ENCODE peak calls at places on chromosome 19, in eight cellular contexts. One of them, this sample, is unnamed.

GRCh38 chr19:1874554-1875185 is 10.6 kb downstream of the ABHD17A start:
- DNase-seq in transverse colon: no peak
- DNase-seq in tibial nerve: no peak
- DNase-seq in right lobe of liver: no peak
- DNase-seq in spleen: no peak
- DNase-seq in suprapubic skin: no peak
- DNase-seq in stomach: no peak
- DNase-seq in ovary: no peak
- DNase-seq in this sample: peak

GRCh38 chr19:16604615-16605014 is 23.4 kb downstream of the MED26 start:
- DNase-seq in transverse colon: no peak
- DNase-seq in tibial nerve: no peak
- DNase-seq in right lobe of liver: no peak
- DNase-seq in spleen: no peak
- DNase-seq in suprapubic skin: no peak
- DNase-seq in stomach: no peak
- DNase-seq in ovary: no peak
- DNase-seq in this sample: no peak

GRCh38 chr19:14450168-14450874 is 17.2 kb downstream of the PKN1 start:
- DNase-seq in transverse colon: no peak
- DNase-seq in tibial nerve: no peak
- DNase-seq in right lobe of liver: no peak
- DNase-seq in spleen: no peak
- DNase-seq in suprapubic skin: no peak
- DNase-seq in stomach: no peak
- DNase-seq in ovary: no peak
- DNase-seq in this sample: peak

GRCh38 chr19:43570174-43570791 is 5.0 kb downstream of the XRCC1 start:
- DNase-seq in transverse colon: no peak
- DNase-seq in tibial nerve: no peak
- DNase-seq in right lobe of liver: no peak
- DNase-seq in spleen: no peak
- DNase-seq in suprapubic skin: no peak
- DNase-seq in stomach: no peak
- DNase-seq in ovary: no peak
- DNase-seq in this sample: no peak

GRCh38 chr19:44848036-44848804 is 2.1 kb downstream of the NECTIN2 start:
- DNase-seq in transverse colon: no peak
- DNase-seq in tibial nerve: no peak
- DNase-seq in right lobe of liver: no peak
- DNase-seq in spleen: no peak
- DNase-seq in suprapubic skin: peak
- DNase-seq in stomach: no peak
- DNase-seq in ovary: peak
- DNase-seq in this sample: no peak

GRCh38 chr19:29410974-29411615 is 114.7 kb upstream of the VSTM2B start:
- DNase-seq in transverse colon: no peak
- DNase-seq in tibial nerve: peak
- DNase-seq in right lobe of liver: no peak
- DNase-seq in spleen: no peak
- DNase-seq in suprapubic skin: no peak
- DNase-seq in stomach: no peak
- DNase-seq in ovary: peak
- DNase-seq in this sample: no peak

GRCh38 chr19:3893509-3894179 is 13.2 kb downstream of the ATCAY start:
- DNase-seq in transverse colon: no peak
- DNase-seq in tibial nerve: no peak
- DNase-seq in right lobe of liver: no peak
- DNase-seq in spleen: no peak
- DNase-seq in suprapubic skin: no peak
- DNase-seq in stomach: peak
- DNase-seq in ovary: no peak
- DNase-seq in this sample: no peak

GRCh38 chr19:38392707-38393308 is 4.3 kb downstream of the SPRED3 start:
- DNase-seq in transverse colon: no peak
- DNase-seq in tibial nerve: no peak
- DNase-seq in right lobe of liver: no peak
- DNase-seq in spleen: no peak
- DNase-seq in suprapubic skin: no peak
- DNase-seq in stomach: peak
- DNase-seq in ovary: no peak
- DNase-seq in this sample: peak

GRCh38 chr19:15108145-15108844 is 1.1 kb downstream of the SYDE1 start:
- DNase-seq in transverse colon: no peak
- DNase-seq in tibial nerve: no peak
- DNase-seq in right lobe of liver: no peak
- DNase-seq in spleen: no peak
- DNase-seq in suprapubic skin: no peak
- DNase-seq in stomach: no peak
- DNase-seq in ovary: no peak
- DNase-seq in this sample: no peak

GRCh38 chr19:13260883-13261653 is 110.9 kb downstream of the IER2 start:
- DNase-seq in transverse colon: no peak
- DNase-seq in tibial nerve: peak
- DNase-seq in right lobe of liver: no peak
- DNase-seq in spleen: no peak
- DNase-seq in suprapubic skin: no peak
- DNase-seq in stomach: peak
- DNase-seq in ovary: no peak
- DNase-seq in this sample: no peak

GRCh38 chr19:45171211-45171623 is 6.8 kb downstream of the TRAPPC6A start:
- DNase-seq in transverse colon: no peak
- DNase-seq in tibial nerve: no peak
- DNase-seq in right lobe of liver: no peak
- DNase-seq in spleen: no peak
- DNase-seq in suprapubic skin: no peak
- DNase-seq in stomach: no peak
- DNase-seq in ovary: no peak
- DNase-seq in this sample: no peak

GRCh38 chr19:23399443-23399842 is 4.2 kb upstream of the ZNF91 start:
- DNase-seq in transverse colon: no peak
- DNase-seq in tibial nerve: no peak
- DNase-seq in right lobe of liver: no peak
- DNase-seq in spleen: no peak
- DNase-seq in suprapubic skin: no peak
- DNase-seq in stomach: no peak
- DNase-seq in ovary: no peak
- DNase-seq in this sample: no peak

GRCh38 chr19:4971424-4971793 is 2.5 kb downstream of the KDM4B start:
- DNase-seq in transverse colon: peak
- DNase-seq in tibial nerve: no peak
- DNase-seq in right lobe of liver: peak
- DNase-seq in spleen: peak
- DNase-seq in suprapubic skin: peak
- DNase-seq in stomach: peak
- DNase-seq in ovary: no peak
- DNase-seq in this sample: no peak

GRCh38 chr19:16457195-16457953 is 14.4 kb downstream of the EPS15L1 start:
- DNase-seq in transverse colon: no peak
- DNase-seq in tibial nerve: no peak
- DNase-seq in right lobe of liver: no peak
- DNase-seq in spleen: no peak
- DNase-seq in suprapubic skin: peak
- DNase-seq in stomach: peak
- DNase-seq in ovary: peak
- DNase-seq in this sample: no peak

GRCh38 chr19:43353606-43354304 is at the start of gene CD177:
- DNase-seq in transverse colon: no peak
- DNase-seq in tibial nerve: no peak
- DNase-seq in right lobe of liver: no peak
- DNase-seq in spleen: no peak
- DNase-seq in suprapubic skin: no peak
- DNase-seq in stomach: no peak
- DNase-seq in ovary: no peak
- DNase-seq in this sample: no peak

GRCh38 chr19:4064073-4064550 is 2.6 kb downstream of the ZBTB7A start:
- DNase-seq in transverse colon: peak
- DNase-seq in tibial nerve: no peak
- DNase-seq in right lobe of liver: no peak
- DNase-seq in spleen: no peak
- DNase-seq in suprapubic skin: no peak
- DNase-seq in stomach: no peak
- DNase-seq in ovary: no peak
- DNase-seq in this sample: no peak

GRCh38 chr19:29521291-29522075 is 4.3 kb upstream of the VSTM2B start:
- DNase-seq in transverse colon: no peak
- DNase-seq in tibial nerve: no peak
- DNase-seq in right lobe of liver: no peak
- DNase-seq in spleen: peak
- DNase-seq in suprapubic skin: no peak
- DNase-seq in stomach: no peak
- DNase-seq in ovary: no peak
- DNase-seq in this sample: no peak

GRCh38 chr19:45098521-45099464 is 5.8 kb downstream of the PPP1R37 start:
- DNase-seq in transverse colon: no peak
- DNase-seq in tibial nerve: no peak
- DNase-seq in right lobe of liver: no peak
- DNase-seq in spleen: no peak
- DNase-seq in suprapubic skin: no peak
- DNase-seq in stomach: peak
- DNase-seq in ovary: peak
- DNase-seq in this sample: no peak

GRCh38 chr19:44851427-44851826 is 5.3 kb downstream of the NECTIN2 start:
- DNase-seq in transverse colon: no peak
- DNase-seq in tibial nerve: no peak
- DNase-seq in right lobe of liver: no peak
- DNase-seq in spleen: no peak
- DNase-seq in suprapubic skin: no peak
- DNase-seq in stomach: no peak
- DNase-seq in ovary: no peak
- DNase-seq in this sample: no peak

GRCh38 chr19:19668230-19669012 is at the start of gene ZNF101:
- DNase-seq in transverse colon: peak
- DNase-seq in tibial nerve: peak
- DNase-seq in right lobe of liver: peak
- DNase-seq in spleen: peak
- DNase-seq in suprapubic skin: peak
- DNase-seq in stomach: peak
- DNase-seq in ovary: peak
- DNase-seq in this sample: peak
- TF ChIP-seq POLR2A in transverse colon: peak
- TF ChIP-seq POLR2A in tibial nerve: peak
- TF ChIP-seq POLR2A in right lobe of liver: peak
- TF ChIP-seq POLR2A in spleen: no peak
- TF ChIP-seq POLR2A in suprapubic skin: peak
- TF ChIP-seq POLR2A in stomach: no peak
- TF ChIP-seq POLR2A in ovary: peak
- TF ChIP-seq POLR2A in this sample: peak

DNA sequence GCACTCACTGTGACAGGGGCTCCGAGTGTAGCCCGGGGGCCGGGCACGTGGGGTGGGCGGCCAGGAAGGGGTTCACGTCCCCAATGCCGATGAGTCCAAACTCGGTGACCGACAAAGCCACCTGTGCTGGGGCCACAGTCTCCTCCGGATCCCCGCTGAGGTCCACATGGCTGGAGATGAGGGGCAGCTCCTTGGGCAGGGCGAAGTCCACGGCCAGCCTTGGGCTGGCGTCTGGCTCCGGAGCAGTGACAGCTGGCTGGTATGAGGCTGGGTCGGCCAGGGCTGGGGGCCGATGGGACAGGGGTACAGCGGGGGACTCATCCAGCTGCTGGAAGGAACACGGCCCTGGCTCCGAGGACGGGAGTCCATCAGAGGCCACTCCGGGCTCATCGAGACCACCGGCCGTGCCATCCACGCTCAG is 15.9 kb upstream of the PLPP2 start:
- DNase-seq in transverse colon: no peak
- DNase-seq in tibial nerve: no peak
- DNase-seq in right lobe of liver: no peak
- DNase-seq in spleen: peak
- DNase-seq in suprapubic skin: no peak
- DNase-seq in stomach: no peak
- DNase-seq in ovary: no peak
- DNase-seq in this sample: no peak
- TF ChIP-seq POLR2A in transverse colon: no peak
- TF ChIP-seq POLR2A in tibial nerve: no peak
- TF ChIP-seq POLR2A in right lobe of liver: no peak
- TF ChIP-seq POLR2A in spleen: no peak
- TF ChIP-seq POLR2A in suprapubic skin: no peak
- TF ChIP-seq POLR2A in stomach: no peak
- TF ChIP-seq POLR2A in ovary: no peak
- TF ChIP-seq POLR2A in this sample: no peak

GRCh38 chr19:54458648-54459281 is 4.8 kb downstream of the LENG9 start:
- DNase-seq in transverse colon: no peak
- DNase-seq in tibial nerve: no peak
- DNase-seq in right lobe of liver: no peak
- DNase-seq in spleen: peak
- DNase-seq in suprapubic skin: no peak
- DNase-seq in stomach: no peak
- DNase-seq in ovary: no peak
- DNase-seq in this sample: no peak
- TF ChIP-seq POLR2A in transverse colon: no peak
- TF ChIP-seq POLR2A in tibial nerve: no peak
- TF ChIP-seq POLR2A in right lobe of liver: no peak
- TF ChIP-seq POLR2A in spleen: no peak
- TF ChIP-seq POLR2A in suprapubic skin: no peak
- TF ChIP-seq POLR2A in stomach: no peak
- TF ChIP-seq POLR2A in ovary: no peak
- TF ChIP-seq POLR2A in this sample: no peak

GRCh38 chr19:54204767-54205468 is 4.3 kb downstream of the RPS9 start:
- DNase-seq in transverse colon: no peak
- DNase-seq in tibial nerve: no peak
- DNase-seq in right lobe of liver: no peak
- DNase-seq in spleen: no peak
- DNase-seq in suprapubic skin: no peak
- DNase-seq in stomach: no peak
- DNase-seq in ovary: no peak
- DNase-seq in this sample: no peak

GRCh38 chr19:54201172-54201701 is 579 bp downstream of the RPS9 start:
- DNase-seq in transverse colon: no peak
- DNase-seq in tibial nerve: no peak
- DNase-seq in right lobe of liver: no peak
- DNase-seq in spleen: peak
- DNase-seq in suprapubic skin: no peak
- DNase-seq in stomach: no peak
- DNase-seq in ovary: no peak
- DNase-seq in this sample: peak

GRCh38 chr19:54201980-54202379 is 1.3 kb downstream of the RPS9 start:
- DNase-seq in transverse colon: no peak
- DNase-seq in tibial nerve: no peak
- DNase-seq in right lobe of liver: no peak
- DNase-seq in spleen: peak
- DNase-seq in suprapubic skin: no peak
- DNase-seq in stomach: no peak
- DNase-seq in ovary: no peak
- DNase-seq in this sample: no peak

GRCh38 chr19:54206030-54206830 is 5.6 kb downstream of the RPS9 start:
- DNase-seq in transverse colon: peak
- DNase-seq in tibial nerve: no peak
- DNase-seq in right lobe of liver: no peak
- DNase-seq in spleen: no peak
- DNase-seq in suprapubic skin: no peak
- DNase-seq in stomach: no peak
- DNase-seq in ovary: no peak
- DNase-seq in this sample: no peak

DNA sequence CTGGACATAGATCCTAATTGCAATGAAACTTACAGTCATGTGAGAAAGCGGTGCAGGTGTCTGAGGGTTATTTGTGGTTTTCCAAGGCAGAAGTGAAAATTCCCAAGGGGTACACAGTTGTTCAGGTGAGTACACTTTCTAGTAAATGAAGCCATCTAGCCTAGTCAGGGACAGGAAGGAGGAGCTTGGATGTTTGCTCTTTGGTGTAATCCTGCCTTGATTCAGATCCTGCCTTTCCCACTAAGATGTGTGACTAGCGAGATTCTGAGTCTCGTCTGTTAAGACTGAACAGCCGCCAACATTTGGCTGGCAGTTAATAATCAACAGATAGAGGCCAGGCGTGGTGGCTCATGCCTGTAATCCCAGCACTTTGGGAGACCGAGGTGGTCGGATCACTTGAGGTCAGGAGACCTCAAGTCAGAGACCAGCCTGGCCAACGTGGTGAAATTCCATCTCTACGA is 2.5 kb downstream of the RPS9 start:
- DNase-seq in transverse colon: no peak
- DNase-seq in tibial nerve: no peak
- DNase-seq in right lobe of liver: peak
- DNase-seq in spleen: peak
- DNase-seq in suprapubic skin: no peak
- DNase-seq in stomach: peak
- DNase-seq in ovary: no peak
- DNase-seq in this sample: no peak
- TF ChIP-seq POLR2A in transverse colon: no peak
- TF ChIP-seq POLR2A in tibial nerve: no peak
- TF ChIP-seq POLR2A in right lobe of liver: no peak
- TF ChIP-seq POLR2A in spleen: no peak
- TF ChIP-seq POLR2A in suprapubic skin: no peak
- TF ChIP-seq POLR2A in stomach: no peak
- TF ChIP-seq POLR2A in ovary: no peak
- TF ChIP-seq POLR2A in this sample: no peak